ENCODE peak calls at places on chromosome 9, in seven cellular contexts. One of them, this sample, is unnamed.

GRCh38 chr9:80501635-80502034 is 929.9 kb downstream of the TLE4 start:
- DNase-seq in cardiac fibroblast: peak; percentile 85
- DNase-seq in Caco-2: no peak
- DNase-seq in progenitor cell of endocrine pancreas: no peak
- DNase-seq in fibroblast of lung: peak; percentile 3
- DNase-seq in RPMI7951: peak; percentile 20
- DNase-seq in D341Med: no peak
- DNase-seq in this sample: no peak

GRCh38 chr9:98806394-98807069 is 938 bp upstream of the GALNT12 start:
- DNase-seq in cardiac fibroblast: peak; percentile 32
- DNase-seq in fibroblast of lung: peak; percentile 21
- DNase-seq in progenitor cell of endocrine pancreas: no peak
- DNase-seq in D341Med: no peak
- DNase-seq in RPMI7951: no peak
- DNase-seq in Caco-2: no peak
- DNase-seq in this sample: no peak

GRCh38 chr9:124794902-124795491 is 18.1 kb downstream of the OLFML2A start:
- DNase-seq in progenitor cell of endocrine pancreas: no peak
- DNase-seq in D341Med: no peak
- DNase-seq in RPMI7951: no peak
- DNase-seq in fibroblast of lung: no peak
- DNase-seq in cardiac fibroblast: no peak
- DNase-seq in Caco-2: peak; percentile 62
- DNase-seq in this sample: no peak

GRCh38 chr9:97632406-97632991 is 669 bp downstream of the TSTD2 start:
- DNase-seq in cardiac fibroblast: peak; percentile 89
- DNase-seq in D341Med: peak; percentile 42
- DNase-seq in fibroblast of lung: peak; percentile 82
- DNase-seq in RPMI7951: peak; percentile 76
- DNase-seq in Caco-2: peak; percentile 54
- DNase-seq in progenitor cell of endocrine pancreas: peak; percentile 14
- DNase-seq in this sample: peak; percentile 47

GRCh38 chr9:105053209-105053652 is 125.3 kb upstream of the ABCA1 start:
- DNase-seq in progenitor cell of endocrine pancreas: no peak
- DNase-seq in fibroblast of lung: peak; percentile 93
- DNase-seq in D341Med: no peak
- DNase-seq in cardiac fibroblast: peak; percentile 94
- DNase-seq in RPMI7951: peak; percentile 88
- DNase-seq in Caco-2: no peak
- DNase-seq in this sample: no peak

GRCh38 chr9:14383296-14383695 is 69.4 kb upstream of the NFIB start:
- DNase-seq in D341Med: no peak
- DNase-seq in cardiac fibroblast: peak; percentile 59
- DNase-seq in RPMI7951: peak; percentile 34
- DNase-seq in Caco-2: no peak
- DNase-seq in fibroblast of lung: peak; percentile 66
- DNase-seq in progenitor cell of endocrine pancreas: no peak
- DNase-seq in this sample: no peak

GRCh38 chr9:76512826-76513225 is 53.8 kb downstream of the GCNT1 start:
- DNase-seq in D341Med: no peak
- DNase-seq in cardiac fibroblast: peak; percentile 66
- DNase-seq in fibroblast of lung: peak; percentile 83
- DNase-seq in Caco-2: no peak
- DNase-seq in RPMI7951: peak; percentile 55
- DNase-seq in progenitor cell of endocrine pancreas: no peak
- DNase-seq in this sample: no peak

GRCh38 chr9:38024036-38024681 is 44.9 kb downstream of the SHB start:
- DNase-seq in RPMI7951: peak; percentile 77
- DNase-seq in cardiac fibroblast: peak; percentile 74
- DNase-seq in Caco-2: peak; percentile 88
- DNase-seq in D341Med: no peak
- DNase-seq in fibroblast of lung: peak; percentile 94
- DNase-seq in progenitor cell of endocrine pancreas: no peak
- DNase-seq in this sample: no peak

GRCh38 chr9:2502760-2503159 is 118.8 kb upstream of the VLDLR start:
- DNase-seq in Caco-2: no peak
- DNase-seq in cardiac fibroblast: peak; percentile 48
- DNase-seq in progenitor cell of endocrine pancreas: no peak
- DNase-seq in RPMI7951: no peak
- DNase-seq in D341Med: no peak
- DNase-seq in fibroblast of lung: peak; percentile 61
- DNase-seq in this sample: no peak

GRCh38 chr9:133948138-133948537 is 44.0 kb downstream of the VAV2 start:
- DNase-seq in cardiac fibroblast: no peak
- DNase-seq in RPMI7951: peak; percentile 93
- DNase-seq in fibroblast of lung: peak; percentile 56
- DNase-seq in D341Med: no peak
- DNase-seq in Caco-2: no peak
- DNase-seq in progenitor cell of endocrine pancreas: no peak
- DNase-seq in this sample: no peak

GRCh38 chr9:3434594-3434993 is 91.2 kb downstream of the RFX3 start:
- DNase-seq in fibroblast of lung: peak; percentile 5
- DNase-seq in Caco-2: no peak
- DNase-seq in RPMI7951: no peak
- DNase-seq in D341Med: no peak
- DNase-seq in progenitor cell of endocrine pancreas: no peak
- DNase-seq in cardiac fibroblast: peak; percentile 90
- DNase-seq in this sample: no peak

GRCh38 chr9:136294437-136294836 is 9.5 kb downstream of the CCDC187 start:
- DNase-seq in cardiac fibroblast: no peak
- DNase-seq in Caco-2: no peak
- DNase-seq in fibroblast of lung: no peak
- DNase-seq in D341Med: no peak
- DNase-seq in RPMI7951: no peak
- DNase-seq in progenitor cell of endocrine pancreas: no peak
- DNase-seq in this sample: no peak

GRCh38 chr9:82597225-82598158 is 465.4 kb downstream of the RASEF start:
- DNase-seq in Caco-2: no peak
- DNase-seq in D341Med: no peak
- DNase-seq in fibroblast of lung: peak; percentile 50
- DNase-seq in progenitor cell of endocrine pancreas: no peak
- DNase-seq in RPMI7951: no peak
- DNase-seq in cardiac fibroblast: no peak
- DNase-seq in this sample: no peak

GRCh38 chr9:114303571-114303970 is 19.3 kb upstream of the ORM1 start:
- DNase-seq in D341Med: no peak
- DNase-seq in RPMI7951: no peak
- DNase-seq in cardiac fibroblast: no peak
- DNase-seq in fibroblast of lung: no peak
- DNase-seq in Caco-2: no peak
- DNase-seq in progenitor cell of endocrine pancreas: no peak
- DNase-seq in this sample: no peak

GRCh38 chr9:130528674-130529073 is 50.7 kb upstream of the FUBP3 start:
- DNase-seq in fibroblast of lung: no peak
- DNase-seq in progenitor cell of endocrine pancreas: no peak
- DNase-seq in cardiac fibroblast: no peak
- DNase-seq in RPMI7951: no peak
- DNase-seq in D341Med: no peak
- DNase-seq in Caco-2: no peak
- DNase-seq in this sample: no peak

GRCh38 chr9:33147770-33148169 is 19.4 kb downstream of the B4GALT1 start:
- DNase-seq in progenitor cell of endocrine pancreas: no peak
- DNase-seq in Caco-2: no peak
- DNase-seq in cardiac fibroblast: no peak
- DNase-seq in fibroblast of lung: no peak
- DNase-seq in D341Med: no peak
- DNase-seq in RPMI7951: no peak
- DNase-seq in this sample: no peak

GRCh38 chr9:8622222-8622802 is 822.7 kb upstream of the DMAC1 start:
- DNase-seq in fibroblast of lung: no peak
- DNase-seq in cardiac fibroblast: no peak
- DNase-seq in Caco-2: no peak
- DNase-seq in RPMI7951: no peak
- DNase-seq in progenitor cell of endocrine pancreas: no peak
- DNase-seq in D341Med: no peak
- DNase-seq in this sample: no peak

GRCh38 chr9:135507104-135508035 is 6.9 kb downstream of the MRPS2 start:
- DNase-seq in D341Med: no peak
- DNase-seq in RPMI7951: no peak
- DNase-seq in progenitor cell of endocrine pancreas: no peak
- DNase-seq in Caco-2: no peak
- DNase-seq in cardiac fibroblast: no peak
- DNase-seq in fibroblast of lung: no peak
- DNase-seq in this sample: no peak

GRCh38 chr9:7760014-7760415 is 39.6 kb downstream of the DMAC1 start:
- DNase-seq in Caco-2: no peak
- DNase-seq in progenitor cell of endocrine pancreas: no peak
- DNase-seq in RPMI7951: no peak
- DNase-seq in D341Med: peak; percentile 50
- DNase-seq in cardiac fibroblast: peak; percentile 57
- DNase-seq in fibroblast of lung: no peak
- DNase-seq in this sample: no peak

GRCh38 chr9:85859751-85860150 is 81.2 kb upstream of the NAA35 start:
- DNase-seq in cardiac fibroblast: no peak
- DNase-seq in D341Med: no peak
- DNase-seq in fibroblast of lung: no peak
- DNase-seq in RPMI7951: no peak
- DNase-seq in progenitor cell of endocrine pancreas: no peak
- DNase-seq in Caco-2: no peak
- DNase-seq in this sample: no peak

GRCh38 chr9:121816449-121816817 is 165.0 kb downstream of the DAB2IP start:
- DNase-seq in progenitor cell of endocrine pancreas: no peak
- DNase-seq in D341Med: no peak
- DNase-seq in RPMI7951: no peak
- DNase-seq in Caco-2: no peak
- DNase-seq in cardiac fibroblast: no peak
- DNase-seq in fibroblast of lung: no peak
- DNase-seq in this sample: no peak

GRCh38 chr9:135218331-135219225 is 131.1 kb downstream of the OLFM1 start:
- DNase-seq in progenitor cell of endocrine pancreas: no peak
- DNase-seq in D341Med: no peak
- DNase-seq in fibroblast of lung: no peak
- DNase-seq in Caco-2: no peak
- DNase-seq in cardiac fibroblast: no peak
- DNase-seq in RPMI7951: no peak
- DNase-seq in this sample: no peak

This sample was measured in endothelial cell.